ENCODE peak calls at places on chromosomes 13 and 19, in four cellular contexts. U is stimulated activated CD4-positive, alpha-beta T cell treated with anti-CD3 and anti-CD28 coated beads, Interleukin-1b, Interleukin-23, amount 100 ng/mL, for 1 hour; W is NCI-H1930; I is renal cortical epithelial cell. Y is an unnamed sample.

GRCh38 chr13:91353494-91353893 is 6.0 kb downstream of the MIR17HG start:
- DNase-seq in W (no peak), I (no peak), U (no peak), Y (no peak)

GRCh38 chr13:76222511-76222910 is 586.4 kb downstream of the LMO7 start:
- DNase-seq in W (no peak), I (no peak), U (no peak), Y (no peak)

GRCh38 chr13:45434556-45435371 is 16.6 kb upstream of the SLC25A30 start:
- DNase-seq in I (no peak), U (no peak), W (no peak), Y (peak; percentile 22)

GRCh38 chr19:2775556-2776430 is 7.3 kb downstream of the SGTA start:
- DNase-seq in U (no peak), I (peak; percentile 62), W (no peak), Y (no peak)

GRCh38 chr13:29436291-29436690 is 159.2 kb downstream of the SLC7A1 start:
- DNase-seq in W (no peak), U (no peak), I (peak; percentile 85), Y (no peak)

GRCh38 chr19:14556662-14557188 is 15.1 kb downstream of the NDUFB7 start:
- DNase-seq in I (peak; percentile 64), W (peak; percentile 17), U (no peak), Y (peak; percentile 92)

GRCh38 chr13:51797664-51798488 is 6.1 kb downstream of the DHRS12 start:
- DNase-seq in U (no peak), I (peak; percentile 67), W (peak; percentile 69), Y (peak; percentile 84)

GRCh38 chr19:49210108-49210900 is 52.7 kb downstream of the TRPM4 start:
- DNase-seq in W (no peak), U (no peak), I (no peak), Y (peak; percentile 87)

GRCh38 chr19:46959962-46960556 is 59.6 kb upstream of the NPAS1 start:
- DNase-seq in I (no peak), W (no peak), U (no peak), Y (no peak)

GRCh38 chr13:20633802-20634201 is 66.8 kb downstream of the IFT88 start:
- DNase-seq in I (peak; percentile 4), U (no peak), W (no peak), Y (peak; percentile 61)

GRCh38 chr13:28137556-28137955 is 789 bp upstream of the PAN3 start:
- DNase-seq in W (no peak), U (no peak), I (no peak), Y (no peak)

GRCh38 chr13:38763446-38764381 is 76.8 kb downstream of the FREM2 start:
- DNase-seq in W (peak; percentile 21), U (no peak), I (peak; percentile 70), Y (peak; percentile 72)

GRCh38 chr19:56978023-56978565 is 137.6 kb upstream of the PEG3 start:
- DNase-seq in W (no peak), I (no peak), U (no peak), Y (no peak)